ENCODE peak calls at places on chromosomes 3 and 15, in four cellular contexts. R is H4; G is naive thymus-derived CD8-positive, alpha-beta T cell; C is CD8-positive, alpha-beta T cell. U is an unnamed sample.

GRCh38 chr3:16528581-16528993 is 15.1 kb upstream of the RFTN1 start:
- DNase-seq in R (no peak), G (no peak), C (no peak), U (no peak)

GRCh38 chr3:4888913-4889846 is 90.1 kb upstream of the BHLHE40 start:
- DNase-seq in R (no peak), G (no peak), C (no peak), U (no peak)

GRCh38 chr15:78072080-78072892 is 5.2 kb downstream of the TBC1D2B start:
- DNase-seq in R (peak; percentile 89), G (peak; percentile 53), C (peak; percentile 62), U (no peak)

GRCh38 chr15:51726302-51727073 is 11.0 kb downstream of the LYSMD2 start:
- DNase-seq in R (peak; percentile 38), G (no peak), C (no peak), U (no peak)

GRCh38 chr3:66107855-66108254 is 69.1 kb upstream of the MAGI1 start:
- DNase-seq in R (peak; percentile 70), G (no peak), C (no peak), U (no peak)

GRCh38 chr15:39580630-39581500 is at the start of gene THBS1:
- DNase-seq in R (peak; percentile 90), G (no peak), C (peak; percentile 35), U (no peak)

GRCh38 chr3:169227911-169228310 is 435.6 kb downstream of the MECOM start:
- DNase-seq in R (peak; percentile 84), G (no peak), C (no peak), U (no peak)

GRCh38 chr15:76179023-76179422 is 119.2 kb downstream of the TMEM266 start:
- DNase-seq in R (no peak), G (no peak), C (no peak), U (no peak)

GRCh38 chr3:4899654-4900236 is 79.5 kb upstream of the BHLHE40 start:
- DNase-seq in R (no peak), G (no peak), C (no peak), U (no peak)

GRCh38 chr15:51286816-51287215 is 51.6 kb downstream of the CYP19A1 start:
- DNase-seq in R (peak; percentile 22), G (no peak), C (no peak), U (no peak)

GRCh38 chr3:57557088-57557537 is 1.0 kb downstream of the PDE12 start:
- DNase-seq in R (no peak), G (no peak), C (peak; percentile 48), U (peak; percentile 7)

GRCh38 chr3:42529463-42529862 is 27.0 kb downstream of the VIPR1 start:
- DNase-seq in R (no peak), G (no peak), C (no peak), U (no peak)